ENCODE peak calls at places on chromosomes 7 and 10, in ten cellular contexts. P, V, M, F, Z, A, Y, U, O and W are unnamed samples.

GRCh38 chr7:38703093-38703492 is 71.9 kb upstream of the AMPH start:
- DNase-seq in P (no peak), V (no peak), M (no peak), F (no peak), Z (no peak), A (no peak), Y (no peak), U (no peak), O (no peak), W (no peak)

GRCh38 chr7:101952355-101953247 is 135.2 kb downstream of the CUX1 start:
- DNase-seq in P (peak), V (no peak), M (no peak), F (no peak), Z (peak), A (peak), Y (no peak), U (peak), O (no peak), W (no peak)

GRCh38 chr10:35331894-35332640 is 4.2 kb upstream of the CCNY start:
- DNase-seq in P (peak), V (no peak), M (no peak), F (no peak), Z (peak), A (peak), Y (no peak), U (peak), O (no peak), W (no peak)

GRCh38 chr10:6002809-6003500 is 25.6 kb upstream of the IL15RA start:
- DNase-seq in P (peak), V (no peak), M (no peak), F (no peak), Z (no peak), A (no peak), Y (no peak), U (no peak), O (no peak), W (no peak)

GRCh38 chr7:130380121-130380860 is at the start of gene CPA1:
- DNase-seq in P (peak), V (no peak), M (peak), F (no peak), Z (no peak), A (no peak), Y (no peak), U (no peak), O (no peak), W (peak)

GRCh38 chr7:36994456-36995112 is 270.3 kb upstream of the AOAH start:
- DNase-seq in P (no peak), V (no peak), M (no peak), F (no peak), Z (no peak), A (no peak), Y (no peak), U (no peak), O (no peak), W (no peak)

GRCh38 chr7:78427209-78427608 is 628.6 kb downstream of the PHTF2 start:
- DNase-seq in P (no peak), V (no peak), M (no peak), F (no peak), Z (no peak), A (no peak), Y (no peak), U (peak), O (no peak), W (no peak)

GRCh38 chr7:47337021-47337492 is 244.9 kb downstream of the TNS3 start:
- DNase-seq in P (no peak), V (no peak), M (no peak), F (no peak), Z (no peak), A (no peak), Y (no peak), U (no peak), O (no peak), W (no peak)

GRCh38 chr7:6650086-6650485 is 13.0 kb downstream of the ZNF316 start:
- DNase-seq in P (no peak), V (no peak), M (no peak), F (no peak), Z (peak), A (no peak), Y (peak), U (no peak), O (no peak), W (no peak)

GRCh38 chr7:5755704-5756131 is 25.7 kb downstream of the RNF216 start:
- DNase-seq in P (peak), V (no peak), M (no peak), F (no peak), Z (no peak), A (peak), Y (no peak), U (peak), O (no peak), W (no peak)

GRCh38 chr7:123649956-123650355 is 5.7 kb upstream of the LMOD2 start:
- DNase-seq in P (peak), V (no peak), M (no peak), F (no peak), Z (no peak), A (no peak), Y (no peak), U (no peak), O (no peak), W (no peak)

GRCh38 chr10:52615756-52616419 is 156.7 kb downstream of the MBL2 start:
- DNase-seq in P (no peak), V (no peak), M (no peak), F (no peak), Z (no peak), A (no peak), Y (no peak), U (peak), O (no peak), W (no peak)

GRCh38 chr10:71218833-71219120 is 6.4 kb downstream of the UNC5B start:
- DNase-seq in P (no peak), V (no peak), M (no peak), F (no peak), Z (no peak), A (no peak), Y (no peak), U (no peak), O (no peak), W (no peak)

GRCh38 chr10:110649652-110650264 is 5.6 kb downstream of the RBM20 start:
- DNase-seq in P (no peak), V (no peak), M (no peak), F (no peak), Z (no peak), A (no peak), Y (no peak), U (no peak), O (no peak), W (no peak)

GRCh38 chr10:87675396-87676376 is 16.0 kb downstream of the PAPSS2 start:
- DNase-seq in P (peak), V (no peak), M (no peak), F (no peak), Z (no peak), A (peak), Y (no peak), U (peak), O (no peak), W (no peak)

GRCh38 chr7:107236857-107237256 is 68.1 kb downstream of the HBP1 start:
- DNase-seq in P (no peak), V (no peak), M (no peak), F (no peak), Z (no peak), A (no peak), Y (no peak), U (no peak), O (no peak), W (no peak)

GRCh38 chr10:49397036-49397999 is 1.4 kb upstream of the DRGX start:
- DNase-seq in P (no peak), V (no peak), M (no peak), F (no peak), Z (no peak), A (no peak), Y (no peak), U (no peak), O (no peak), W (peak)

GRCh38 chr10:51716981-51717380 is 17.6 kb upstream of the CSTF2T start:
- DNase-seq in P (no peak), V (no peak), M (no peak), F (no peak), Z (no peak), A (no peak), Y (no peak), U (peak), O (no peak), W (no peak)

GRCh38 chr7:141754939-141755338 is 9.0 kb upstream of the TAS2R3 start:
- DNase-seq in P (peak), V (no peak), M (no peak), F (no peak), Z (no peak), A (no peak), Y (no peak), U (peak), O (peak), W (no peak)

GRCh38 chr7:91551377-91552175 is 287.3 kb downstream of the FZD1 start:
- DNase-seq in P (no peak), V (no peak), M (no peak), F (no peak), Z (no peak), A (no peak), Y (no peak), U (no peak), O (no peak), W (no peak)

GRCh38 chr10:107576746-107577145 is 412.2 kb upstream of the SORCS1 start:
- DNase-seq in P (no peak), V (no peak), M (peak), F (peak), Z (no peak), A (no peak), Y (no peak), U (no peak), O (no peak), W (no peak)

GRCh38 chr10:6702030-6702429 is 122.0 kb upstream of the PRKCQ start:
- DNase-seq in P (no peak), V (no peak), M (no peak), F (no peak), Z (no peak), A (no peak), Y (no peak), U (no peak), O (no peak), W (no peak)

GRCh38 chr10:47031251-47031952 is 120.2 kb downstream of the PTPN20 start:
- DNase-seq in P (no peak), V (no peak), M (peak), F (no peak), Z (peak), A (no peak), Y (no peak), U (peak), O (no peak), W (peak)

GRCh38 chr10:61503051-61503450 is 49.9 kb upstream of the TMEM26 start:
- DNase-seq in P (no peak), V (no peak), M (no peak), F (no peak), Z (no peak), A (no peak), Y (no peak), U (peak), O (no peak), W (no peak)

GRCh38 chr7:74069790-74070618 is 13.6 kb upstream of the LIMK1 start:
- DNase-seq in P (no peak), V (no peak), M (no peak), F (no peak), Z (no peak), A (no peak), Y (peak), U (no peak), O (no peak), W (no peak)

GRCh38 chr7:31642681-31643115 is 44.3 kb upstream of the PPP1R17 start:
- DNase-seq in P (no peak), V (no peak), M (no peak), F (no peak), Z (no peak), A (no peak), Y (no peak), U (no peak), O (no peak), W (no peak)

GRCh38 chr7:136114966-136115762 is 138.0 kb upstream of the MTPN start:
- DNase-seq in P (peak), V (peak), M (peak), F (peak), Z (no peak), A (peak), Y (peak), U (peak), O (peak), W (peak)

GRCh38 chr10:84333864-84334451 is 5.6 kb downstream of the CCSER2 start:
- DNase-seq in P (peak), V (no peak), M (no peak), F (no peak), Z (no peak), A (no peak), Y (no peak), U (peak), O (peak), W (no peak)

GRCh38 chr10:43255644-43256431 is 11.0 kb downstream of the RASGEF1A start:
- DNase-seq in P (peak), V (no peak), M (peak), F (peak), Z (no peak), A (no peak), Y (peak), U (peak), O (peak), W (peak)
- TF ChIP-seq CTCF in P (peak), V (no peak), M (no peak), F (peak), Z (no peak), A (peak), Y (peak), U (peak), O (peak), W (peak)

GRCh38 chr7:138981332-138982203 is at the start of gene KIAA1549:
- DNase-seq in P (peak), V (peak), M (peak), F (peak), Z (peak), A (no peak), Y (peak), U (peak), O (peak), W (peak)

GRCh38 chr7:138978541-138979184 is 2.5 kb downstream of the KIAA1549 start:
- DNase-seq in P (no peak), V (no peak), M (no peak), F (no peak), Z (no peak), A (no peak), Y (no peak), U (no peak), O (no peak), W (no peak)

GRCh38 chr7:138980575-138981285 is 459 bp downstream of the KIAA1549 start:
- DNase-seq in P (no peak), V (no peak), M (no peak), F (no peak), Z (no peak), A (no peak), Y (no peak), U (peak), O (no peak), W (peak)

GRCh38 chr7:138979988-138980574 is 1.1 kb downstream of the KIAA1549 start:
- DNase-seq in P (peak), V (no peak), M (no peak), F (no peak), Z (no peak), A (no peak), Y (no peak), U (peak), O (no peak), W (no peak)

DNA sequence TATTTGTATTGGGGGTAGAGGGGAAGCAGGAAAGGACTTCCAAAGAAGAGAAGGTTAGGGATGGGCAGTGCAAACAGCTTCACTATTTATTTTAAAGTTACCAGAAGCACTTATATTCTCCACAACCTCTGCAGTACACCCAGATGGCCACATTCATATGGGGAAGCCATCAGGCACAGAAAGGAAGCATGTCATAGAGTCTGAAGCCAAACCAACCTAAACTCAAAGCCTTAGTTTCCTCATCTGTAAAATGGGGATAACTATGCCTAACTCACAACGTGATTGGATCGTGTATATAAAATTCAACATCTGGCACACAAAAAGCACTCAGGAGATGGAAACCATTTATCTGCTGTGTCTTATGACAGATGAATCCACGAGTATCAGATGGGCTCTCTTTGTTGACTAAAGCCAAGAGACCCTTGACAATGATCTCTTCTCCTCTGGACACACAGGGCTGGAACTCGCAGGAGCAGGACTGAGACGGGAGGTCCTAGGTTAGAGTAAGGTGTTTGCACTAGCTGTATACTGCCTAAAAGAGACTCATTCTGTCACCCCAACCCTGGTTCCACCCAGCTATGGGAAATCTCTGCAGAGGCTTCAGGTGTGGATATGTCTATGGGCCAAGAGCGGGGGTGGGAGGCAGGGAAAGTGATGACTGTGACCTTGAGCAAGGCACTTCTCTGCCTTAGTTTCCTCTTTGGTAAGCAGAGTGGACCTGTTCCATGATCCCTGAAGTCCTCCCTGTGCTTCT is 1.8 kb downstream of the KIAA1549 start:
- DNase-seq in P (peak), V (no peak), M (peak), F (no peak), Z (no peak), A (no peak), Y (no peak), U (peak), O (peak), W (no peak)
- TF ChIP-seq CTCF in P (no peak), V (no peak), M (peak), F (no peak), Z (no peak), A (peak), Y (peak), U (peak), O (no peak), W (no peak)

DNA sequence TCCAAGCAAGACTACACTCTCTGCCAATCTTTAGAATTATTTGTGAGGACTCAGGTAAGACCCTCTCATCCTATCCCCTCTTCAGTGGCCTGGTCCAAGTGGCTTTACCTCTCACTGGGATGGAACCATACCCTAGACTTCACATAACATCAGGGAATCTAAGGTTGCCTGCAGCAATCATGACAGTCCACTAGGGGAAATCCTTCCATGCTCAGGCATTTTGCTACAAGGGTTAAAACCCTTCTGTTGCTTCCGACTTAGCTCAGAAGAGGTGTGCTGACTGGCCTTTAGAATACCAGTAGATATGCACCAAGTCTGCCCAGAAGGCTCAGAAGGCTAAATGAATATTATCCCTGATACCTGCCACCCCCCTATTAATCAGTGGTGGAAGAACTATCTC is 24.9 kb upstream of the NPS start:
- DNase-seq in P (no peak), V (no peak), M (no peak), F (no peak), Z (no peak), A (no peak), Y (no peak), U (no peak), O (no peak), W (no peak)
- TF ChIP-seq CTCF in P (no peak), V (peak), M (no peak), F (no peak), Z (no peak), A (no peak), Y (no peak), U (no peak), O (no peak), W (peak)

DNA sequence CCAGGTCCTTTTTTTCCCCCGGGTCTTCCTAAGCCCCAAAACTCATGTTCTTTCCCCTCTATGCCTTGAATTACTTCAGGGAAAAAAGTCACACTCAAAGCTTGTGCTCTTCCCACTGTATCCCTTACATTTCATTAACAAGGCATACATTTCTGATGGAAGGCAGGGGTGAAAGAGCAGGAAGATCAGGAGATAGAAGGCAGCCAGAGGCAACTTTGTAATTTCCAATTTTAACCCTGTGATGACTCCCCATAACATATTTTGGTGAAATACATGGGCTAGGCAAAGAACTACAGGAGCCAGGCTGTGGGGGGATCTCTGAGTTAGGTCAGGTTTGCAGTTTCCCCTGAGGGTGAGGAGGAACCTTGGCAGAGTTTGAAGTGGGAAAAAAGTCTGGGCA is 635.0 kb downstream of the LRMDA start:
- DNase-seq in P (no peak), V (no peak), M (no peak), F (no peak), Z (no peak), A (no peak), Y (no peak), U (no peak), O (no peak), W (no peak)
- TF ChIP-seq CTCF in P (no peak), V (no peak), M (no peak), F (no peak), Z (no peak), A (no peak), Y (no peak), U (no peak), O (no peak), W (no peak)

GRCh38 chr7:155371884-155372781 is 74.5 kb downstream of the INSIG1 start:
- DNase-seq in P (no peak), V (no peak), M (no peak), F (no peak), Z (no peak), A (no peak), Y (peak), U (no peak), O (peak), W (no peak)
- TF ChIP-seq CTCF in P (peak), V (no peak), M (peak), F (peak), Z (no peak), A (peak), Y (peak), U (no peak), O (peak), W (peak)

DNA sequence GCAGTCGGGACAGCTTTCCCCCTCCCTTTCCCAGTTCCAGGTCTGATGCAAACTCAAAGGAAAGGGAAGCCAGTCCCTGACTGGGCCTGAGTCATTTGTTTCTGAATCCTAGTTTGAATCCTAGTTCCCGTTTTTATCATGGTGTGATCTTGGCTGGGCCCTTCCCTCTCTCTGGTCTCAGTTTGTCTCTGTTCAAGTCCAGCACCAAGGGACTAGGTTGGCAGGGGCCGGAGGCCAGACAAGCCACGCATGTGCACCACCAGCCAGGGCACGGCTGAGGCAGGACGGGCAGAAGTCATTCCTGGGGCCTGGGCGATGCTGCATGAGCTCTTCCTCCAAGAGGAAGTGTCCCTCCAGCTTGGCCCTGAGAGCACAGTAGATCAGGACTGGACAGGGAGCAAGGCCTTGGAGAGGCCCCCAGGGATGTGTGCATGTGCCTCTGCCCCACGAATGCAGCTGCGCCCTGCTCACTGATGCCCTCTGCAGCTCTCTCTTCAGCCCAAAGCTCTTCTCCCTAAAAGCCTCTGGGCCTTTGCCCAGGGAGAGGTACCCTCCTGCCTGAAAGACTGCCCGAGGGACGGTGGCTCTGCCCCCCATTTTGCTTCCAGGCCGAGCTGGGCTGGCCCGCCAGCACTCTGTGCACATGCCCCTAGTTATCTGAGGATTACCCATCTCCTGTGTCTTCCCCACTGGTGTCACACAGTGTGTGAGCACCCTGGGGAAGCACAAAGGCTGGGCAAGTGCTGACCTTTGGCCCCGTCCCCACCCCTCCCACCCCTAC is 86.7 kb downstream of the ZMIZ1 start:
- DNase-seq in P (peak), V (no peak), M (no peak), F (no peak), Z (peak), A (no peak), Y (no peak), U (peak), O (no peak), W (no peak)
- TF ChIP-seq CTCF in P (peak), V (no peak), M (no peak), F (peak), Z (no peak), A (peak), Y (no peak), U (peak), O (no peak), W (no peak)